ENCODE peak calls at places on chromosome 20, in ten cellular contexts. One of them, this sample, is unnamed.

GRCh38 chr20:22502731-22503191 is 81.6 kb downstream of the FOXA2 start:
- DNase-seq in brain microvascular endothelial cell: no peak
- DNase-seq in AG10803: no peak
- DNase-seq in AG04450: no peak
- DNase-seq in upper lobe of right lung: no peak
- DNase-seq in cardiac muscle cell: no peak
- DNase-seq in A549: no peak
- DNase-seq in fibroblast of lung: no peak
- DNase-seq in astrocyte of the spinal cord: no peak
- DNase-seq in IMR-90: no peak
- DNase-seq in this sample: no peak

GRCh38 chr20:51803157-51803854 is 985 bp upstream of the SALL4 start:
- DNase-seq in AG10803: no peak
- DNase-seq in astrocyte of the spinal cord: no peak
- DNase-seq in brain microvascular endothelial cell: peak
- DNase-seq in fibroblast of lung: peak
- DNase-seq in upper lobe of right lung: no peak
- DNase-seq in IMR-90: peak
- DNase-seq in cardiac muscle cell: no peak
- DNase-seq in A549: no peak
- DNase-seq in AG04450: no peak
- DNase-seq in this sample: no peak

GRCh38 chr20:32973077-32973717 is 31.0 kb downstream of the SUN5 start:
- DNase-seq in IMR-90: no peak
- DNase-seq in astrocyte of the spinal cord: no peak
- DNase-seq in cardiac muscle cell: no peak
- DNase-seq in brain microvascular endothelial cell: no peak
- DNase-seq in AG04450: no peak
- DNase-seq in AG10803: no peak
- DNase-seq in upper lobe of right lung: no peak
- DNase-seq in A549: no peak
- DNase-seq in fibroblast of lung: no peak
- DNase-seq in this sample: peak

GRCh38 chr20:45011108-45011526 is 44.8 kb downstream of the STK4 start:
- DNase-seq in upper lobe of right lung: no peak
- DNase-seq in A549: peak
- DNase-seq in AG04450: peak
- DNase-seq in astrocyte of the spinal cord: peak
- DNase-seq in fibroblast of lung: peak
- DNase-seq in cardiac muscle cell: peak
- DNase-seq in brain microvascular endothelial cell: peak
- DNase-seq in AG10803: peak
- DNase-seq in IMR-90: peak
- DNase-seq in this sample: peak

GRCh38 chr20:62646851-62647520 is 4.7 kb downstream of the SLCO4A1 start:
- DNase-seq in IMR-90: no peak
- DNase-seq in brain microvascular endothelial cell: no peak
- DNase-seq in AG04450: no peak
- DNase-seq in A549: no peak
- DNase-seq in astrocyte of the spinal cord: no peak
- DNase-seq in AG10803: no peak
- DNase-seq in upper lobe of right lung: no peak
- DNase-seq in cardiac muscle cell: no peak
- DNase-seq in fibroblast of lung: no peak
- DNase-seq in this sample: no peak

GRCh38 chr20:59032713-59033059 is 551 bp upstream of the ATP5F1E start:
- DNase-seq in AG04450: no peak
- DNase-seq in brain microvascular endothelial cell: no peak
- DNase-seq in upper lobe of right lung: no peak
- DNase-seq in A549: peak
- DNase-seq in fibroblast of lung: peak
- DNase-seq in cardiac muscle cell: no peak
- DNase-seq in IMR-90: peak
- DNase-seq in astrocyte of the spinal cord: no peak
- DNase-seq in AG10803: no peak
- DNase-seq in this sample: no peak

GRCh38 chr20:58389324-58389967 is 417 bp downstream of the VAPB start:
- DNase-seq in upper lobe of right lung: no peak
- DNase-seq in fibroblast of lung: peak
- DNase-seq in astrocyte of the spinal cord: peak
- DNase-seq in IMR-90: peak
- DNase-seq in brain microvascular endothelial cell: no peak
- DNase-seq in AG10803: peak
- DNase-seq in AG04450: no peak
- DNase-seq in A549: no peak
- DNase-seq in cardiac muscle cell: peak
- DNase-seq in this sample: no peak

GRCh38 chr20:46545077-46545826 is 5.2 kb downstream of the OCSTAMP start:
- DNase-seq in AG10803: peak
- DNase-seq in fibroblast of lung: no peak
- DNase-seq in brain microvascular endothelial cell: no peak
- DNase-seq in IMR-90: peak
- DNase-seq in A549: no peak
- DNase-seq in cardiac muscle cell: no peak
- DNase-seq in AG04450: no peak
- DNase-seq in astrocyte of the spinal cord: no peak
- DNase-seq in upper lobe of right lung: no peak
- DNase-seq in this sample: peak

GRCh38 chr20:57352305-57352704 is 1.2 kb downstream of the RAE1 start:
- DNase-seq in cardiac muscle cell: no peak
- DNase-seq in fibroblast of lung: no peak
- DNase-seq in AG04450: no peak
- DNase-seq in IMR-90: no peak
- DNase-seq in upper lobe of right lung: no peak
- DNase-seq in brain microvascular endothelial cell: no peak
- DNase-seq in astrocyte of the spinal cord: no peak
- DNase-seq in AG10803: no peak
- DNase-seq in A549: no peak
- DNase-seq in this sample: no peak
- H3K4me3 ChIP-seq in cardiac muscle cell: peak
- H3K4me3 ChIP-seq in fibroblast of lung: peak
- H3K4me3 ChIP-seq in AG04450: peak
- H3K4me3 ChIP-seq in IMR-90: no peak
- H3K4me3 ChIP-seq in upper lobe of right lung: peak
- H3K4me3 ChIP-seq in brain microvascular endothelial cell: peak
- H3K4me3 ChIP-seq in astrocyte of the spinal cord: peak
- H3K4me3 ChIP-seq in AG10803: peak
- H3K4me3 ChIP-seq in A549: peak
- H3K4me3 ChIP-seq in this sample: peak

GRCh38 chr20:60340232-60340631 is 382.0 kb downstream of the CDH26 start:
- DNase-seq in brain microvascular endothelial cell: no peak
- DNase-seq in AG10803: no peak
- DNase-seq in fibroblast of lung: no peak
- DNase-seq in IMR-90: no peak
- DNase-seq in AG04450: no peak
- DNase-seq in upper lobe of right lung: no peak
- DNase-seq in cardiac muscle cell: no peak
- DNase-seq in astrocyte of the spinal cord: no peak
- DNase-seq in A549: no peak
- DNase-seq in this sample: peak
- TF ChIP-seq CTCF in brain microvascular endothelial cell: no peak
- TF ChIP-seq CTCF in AG10803: no peak
- TF ChIP-seq CTCF in fibroblast of lung: no peak
- TF ChIP-seq CTCF in IMR-90: no peak
- TF ChIP-seq CTCF in AG04450: no peak
- TF ChIP-seq CTCF in upper lobe of right lung: no peak
- TF ChIP-seq CTCF in cardiac muscle cell: no peak
- TF ChIP-seq CTCF in astrocyte of the spinal cord: no peak
- TF ChIP-seq CTCF in A549: no peak
- TF ChIP-seq CTCF in this sample: peak

GRCh38 chr20:19885576-19885956 is 127.5 kb downstream of the RIN2 start:
- DNase-seq in fibroblast of lung: no peak
- DNase-seq in astrocyte of the spinal cord: no peak
- DNase-seq in cardiac muscle cell: no peak
- DNase-seq in A549: no peak
- DNase-seq in brain microvascular endothelial cell: no peak
- DNase-seq in upper lobe of right lung: no peak
- DNase-seq in AG04450: no peak
- DNase-seq in AG10803: no peak
- DNase-seq in IMR-90: no peak
- DNase-seq in this sample: no peak
- H3K4me3 ChIP-seq in fibroblast of lung: no peak
- H3K4me3 ChIP-seq in astrocyte of the spinal cord: no peak
- H3K4me3 ChIP-seq in cardiac muscle cell: no peak
- H3K4me3 ChIP-seq in A549: peak
- H3K4me3 ChIP-seq in brain microvascular endothelial cell: no peak
- H3K4me3 ChIP-seq in upper lobe of right lung: peak
- H3K4me3 ChIP-seq in AG04450: no peak
- H3K4me3 ChIP-seq in AG10803: no peak
- H3K4me3 ChIP-seq in IMR-90: no peak
- H3K4me3 ChIP-seq in this sample: no peak

GRCh38 chr20:4225778-4226177 is 210.4 kb upstream of the RNF24 start:
- DNase-seq in AG10803: peak
- DNase-seq in upper lobe of right lung: no peak
- DNase-seq in brain microvascular endothelial cell: peak
- DNase-seq in astrocyte of the spinal cord: peak
- DNase-seq in fibroblast of lung: peak
- DNase-seq in A549: no peak
- DNase-seq in IMR-90: peak
- DNase-seq in AG04450: peak
- DNase-seq in cardiac muscle cell: no peak
- DNase-seq in this sample: no peak
- TF ChIP-seq CTCF in AG10803: no peak
- TF ChIP-seq CTCF in upper lobe of right lung: no peak
- TF ChIP-seq CTCF in brain microvascular endothelial cell: no peak
- TF ChIP-seq CTCF in astrocyte of the spinal cord: no peak
- TF ChIP-seq CTCF in fibroblast of lung: no peak
- TF ChIP-seq CTCF in A549: no peak
- TF ChIP-seq CTCF in IMR-90: no peak
- TF ChIP-seq CTCF in AG04450: no peak
- TF ChIP-seq CTCF in cardiac muscle cell: no peak
- TF ChIP-seq CTCF in this sample: no peak

This sample was measured in NB4.